ENCODE peak calls at places on chromosomes 2 and 18, in nine cellular contexts. Z, X, B, H, A, R, C, Q and W are unnamed samples.
A peak's percentile ranks its signal among the peaks of the same experiment; 100 is the strongest.

GRCh38 chr2:2569306-2569705 is 238.2 kb upstream of the MYT1L start:
- DNase-seq in H (no peak), X (no peak), Z (no peak), C (no peak), Q (no peak), A (no peak), B (no peak), R (no peak), W (no peak)

GRCh38 chr2:121062493-121062892 is 222.5 kb downstream of the TFCP2L1 start:
- DNase-seq in B (no peak), A (no peak), C (no peak), Q (no peak), X (no peak), R (no peak), H (no peak), Z (no peak), W (no peak)

GRCh38 chr18:31610841-31611240 is 19.2 kb downstream of the TTR start:
- DNase-seq in H (no peak), Z (no peak), A (no peak), B (peak; percentile 13), X (no peak), C (peak; percentile 28), Q (peak; percentile 83), R (no peak), W (no peak)

GRCh38 chr18:79937103-79937860 is 14.2 kb downstream of the SLC66A2 start:
- DNase-seq in X (no peak), B (no peak), Q (no peak), H (no peak), A (no peak), Z (no peak), C (no peak), R (no peak), W (no peak)

GRCh38 chr2:160440888-160441287 is 52.7 kb downstream of the RBMS1 start:
- DNase-seq in R (no peak), X (no peak), C (peak; percentile 27), Z (no peak), A (no peak), H (no peak), Q (no peak), B (no peak), W (no peak)

GRCh38 chr2:112783187-112783721 is 1.0 kb downstream of the IL1A start:
- DNase-seq in B (no peak), H (no peak), A (no peak), Z (no peak), R (no peak), C (no peak), Q (no peak), X (no peak), W (no peak)

GRCh38 chr2:16478817-16479216 is 186.8 kb downstream of the CYRIA start:
- DNase-seq in Q (no peak), Z (peak; percentile 43), X (no peak), A (no peak), B (no peak), R (peak; percentile 67), C (no peak), H (no peak), W (no peak)

GRCh38 chr2:112542974-112543760 is 902 bp downstream of the POLR1B start:
- DNase-seq in C (no peak), X (no peak), Z (no peak), Q (no peak), R (peak; percentile 46), A (peak; percentile 5), H (peak; percentile 40), B (peak; percentile 13), W (no peak)

GRCh38 chr2:54084600-54084999 is 30.8 kb upstream of the ACYP2 start:
- DNase-seq in C (peak; percentile 20), Z (peak; percentile 14), H (no peak), B (no peak), Q (no peak), R (peak; percentile 20), X (no peak), A (no peak), W (no peak)

GRCh38 chr2:46179037-46179621 is 118.1 kb upstream of the EPAS1 start:
- DNase-seq in R (no peak), X (no peak), Q (peak; percentile 42), B (no peak), C (peak; percentile 99), Z (no peak), A (peak; percentile 16), H (peak; percentile 96), W (peak; percentile 82)

GRCh38 chr2:28871620-28872019 is 1.5 kb upstream of the TRMT61B start:
- DNase-seq in C (no peak), H (no peak), X (no peak), B (no peak), Q (no peak), R (no peak), Z (no peak), A (no peak), W (no peak)

GRCh38 chr2:26444236-26444635 is 33.7 kb downstream of the OTOF start:
- DNase-seq in Q (no peak), H (no peak), R (no peak), B (no peak), X (no peak), A (no peak), C (no peak), Z (no peak), W (no peak)